ENCODE peak calls at places on chromosomes 5 and 9, in ten cellular contexts. Y is caudate nucleus; Z is CD8-positive, alpha-beta T cell; V is anterior cingulate cortex; F is NCI-H1092; Q is upper lobe of right lung; B is H7; C is cerebellar cortex; E is NCI-H2029 treated with DMSO at 0.1 percent for 48 hours; R is glomerular endothelial cell. T is an unnamed sample.

GRCh38 chr5:89003563-89004036 is 120.6 kb upstream of the MEF2C start:
- DNase-seq in E (no peak), Q (no peak), C (no peak), R (no peak), B (no peak), Z (no peak), F (no peak), Y (no peak), V (no peak), T (no peak)

GRCh38 chr9:85523202-85523601 is 218.6 kb downstream of the AGTPBP1 start:
- DNase-seq in R (no peak), E (no peak), Y (peak), Q (no peak), F (peak), Z (no peak), V (no peak), B (peak), C (no peak), T (no peak)

GRCh38 chr5:151037561-151038291 is 17.3 kb downstream of the GPX3 start:
- DNase-seq in C (no peak), B (no peak), R (no peak), Y (no peak), E (no peak), Q (no peak), Z (no peak), V (no peak), F (no peak), T (no peak)

GRCh38 chr5:1658665-1659064 is 134.9 kb upstream of the LPCAT1 start:
- DNase-seq in R (no peak), F (no peak), E (no peak), Z (no peak), C (no peak), B (peak), Y (no peak), V (no peak), Q (peak), T (no peak)

GRCh38 chr5:146240951-146241350 is 37.5 kb downstream of the RBM27 start:
- DNase-seq in F (no peak), Z (no peak), B (no peak), V (no peak), R (no peak), E (no peak), C (no peak), Y (no peak), Q (no peak), T (no peak)

GRCh38 chr9:30913331-30913730 is 1471.1 kb upstream of the ACO1 start:
- DNase-seq in V (no peak), E (no peak), Y (no peak), B (peak), R (no peak), C (no peak), Z (no peak), Q (no peak), F (no peak), T (no peak)

GRCh38 chr9:121640076-121640475 is 11.4 kb upstream of the DAB2IP start:
- DNase-seq in R (no peak), B (peak), F (no peak), E (no peak), C (no peak), V (no peak), Q (peak), Z (no peak), Y (peak), T (no peak)

GRCh38 chr9:112029921-112030444 is 133.4 kb downstream of the UGCG start:
- DNase-seq in F (no peak), E (no peak), Y (no peak), B (peak), Q (no peak), V (no peak), R (no peak), Z (no peak), C (peak), T (no peak)

GRCh38 chr5:27242258-27242626 is 203.9 kb upstream of the CDH9 start:
- DNase-seq in V (no peak), R (no peak), B (no peak), F (no peak), Y (no peak), E (no peak), Z (no peak), Q (no peak), C (no peak), T (peak)

GRCh38 chr9:129006328-129007034 is 21.6 kb downstream of the SH3GLB2 start:
- DNase-seq in B (peak), Z (no peak), Y (peak), Q (peak), V (peak), C (peak), R (peak), E (no peak), F (peak), T (peak)

GRCh38 chr9:134208981-134209725 is 44.8 kb upstream of the RNU6ATAC start:
- DNase-seq in F (no peak), Z (no peak), C (no peak), E (no peak), R (no peak), Y (no peak), B (peak), V (no peak), Q (peak), T (no peak)

GRCh38 chr5:53478411-53479044 is 1.9 kb upstream of the FST start:
- DNase-seq in Y (no peak), Z (no peak), R (no peak), Q (no peak), F (peak), C (peak), E (peak), V (no peak), B (peak), T (peak)

GRCh38 chr9:121294866-121295661 is 27.1 kb downstream of the GSN start:
- DNase-seq in F (no peak), Q (no peak), C (no peak), E (no peak), V (no peak), Z (no peak), R (no peak), Y (peak), B (no peak), T (no peak)

GRCh38 chr9:27665121-27665520 is 91.8 kb upstream of the C9orf72 start:
- DNase-seq in V (no peak), B (no peak), Y (no peak), Z (no peak), F (no peak), Q (no peak), R (no peak), C (no peak), E (no peak), T (no peak)